ENCODE peak calls at places on chromosome 18, in seven cellular contexts. H is HepG2, C is H1, D is K562, R is HCT116, Y is SK-N-SH, O is GM12878. Z is an unnamed sample.

GRCh38 chr18:28794459-28795245 is 617.7 kb upstream of the CDH2 start:
- DNase-seq in Y (no peak), D (no peak), R (no peak), O (no peak), C (no peak), H (no peak), Z (peak; percentile 18)

GRCh38 chr18:66548747-66549146 is 55.1 kb downstream of the CDH19 start:
- DNase-seq in D (no peak), O (no peak), R (no peak), Y (peak; percentile 6), C (no peak), H (no peak), Z (no peak)

GRCh38 chr18:59149416-59149815 is 9.7 kb downstream of the SEC11C start:
- DNase-seq in O (no peak), H (no peak), D (no peak), R (no peak), Y (no peak), C (no peak), Z (no peak)

GRCh38 chr18:57802166-57802868 is 798 bp downstream of the ATP8B1 start:
- DNase-seq in Y (peak; percentile 52), C (no peak), O (no peak), R (no peak), D (no peak), H (no peak), Z (no peak)

GRCh38 chr18:3212636-3213035 is 7.1 kb downstream of the MYOM1 start:
- DNase-seq in R (no peak), O (no peak), D (no peak), Y (peak; percentile 54), C (no peak), H (no peak), Z (no peak)

GRCh38 chr18:58861353-58861752 is 3.3 kb upstream of the ZNF532 start:
- DNase-seq in H (no peak), O (no peak), C (no peak), Y (no peak), D (no peak), R (no peak), Z (no peak)

GRCh38 chr18:36813753-36814130 is 15.1 kb downstream of the TPGS2 start:
- DNase-seq in R (no peak), Y (no peak), H (no peak), C (no peak), D (peak; percentile 72), O (no peak), Z (no peak)

GRCh38 chr18:9631814-9632496 is 17.6 kb upstream of the PPP4R1 start:
- DNase-seq in C (no peak), D (no peak), O (no peak), Y (no peak), H (no peak), R (peak; percentile 73), Z (peak; percentile 64)

GRCh38 chr18:907171-907879 is 2.7 kb downstream of the ADCYAP1 start:
- DNase-seq in D (no peak), R (no peak), C (no peak), O (no peak), H (no peak), Y (peak; percentile 49), Z (no peak)

GRCh38 chr18:40698129-40698528 is 1256.9 kb upstream of the PIK3C3 start:
- DNase-seq in Y (no peak), R (no peak), C (no peak), D (no peak), O (no peak), H (no peak), Z (no peak)

GRCh38 chr18:45551417-45551816 is 63.9 kb upstream of the SLC14A2 start:
- DNase-seq in Y (no peak), O (no peak), H (no peak), C (no peak), R (no peak), D (no peak), Z (no peak)

GRCh38 chr18:13216092-13216582 is 2.4 kb upstream of the LDLRAD4 start:
- DNase-seq in Y (peak; percentile 81), R (peak; percentile 31), D (no peak), H (peak; percentile 66), O (peak; percentile 4), C (peak; percentile 23), Z (peak; percentile 33)

GRCh38 chr18:51884039-51884438 is 456.0 kb upstream of the DCC start:
- DNase-seq in D (no peak), H (no peak), Y (no peak), O (no peak), R (no peak), C (no peak), Z (no peak)

GRCh38 chr18:79927597-79928562 is 23.6 kb downstream of the SLC66A2 start:
- DNase-seq in O (no peak), Y (no peak), C (no peak), D (no peak), R (no peak), H (no peak), Z (no peak)

GRCh38 chr18:7568426-7568825 is 1.3 kb downstream of the PTPRM start:
- DNase-seq in Y (peak; percentile 87), H (peak; percentile 33), D (no peak), R (no peak), O (no peak), C (no peak), Z (no peak)

GRCh38 chr18:3451989-3452749 is 2.2 kb downstream of the TGIF1 start:
- DNase-seq in O (no peak), R (no peak), H (no peak), C (no peak), Y (peak; percentile 64), D (peak; percentile 55), Z (no peak)

GRCh38 chr18:55301196-55301540 is 286.8 kb downstream of the TCF4 start:
- DNase-seq in O (no peak), D (no peak), R (no peak), Y (no peak), C (no peak), H (no peak), Z (no peak)

GRCh38 chr18:32158108-32158624 is 31.7 kb upstream of the MEP1B start:
- DNase-seq in R (peak; percentile 85), D (peak; percentile 72), C (peak; percentile 76), Y (peak; percentile 76), O (peak; percentile 20), H (peak; percentile 81), Z (peak; percentile 57)

GRCh38 chr18:56322403-56322802 is 316.0 kb downstream of the TXNL1 start:
- DNase-seq in H (no peak), C (no peak), R (no peak), D (no peak), Y (peak; percentile 70), O (no peak), Z (no peak)

GRCh38 chr18:48767090-48767670 is 183.6 kb downstream of the SMAD7 start:
- DNase-seq in R (no peak), O (no peak), H (no peak), D (no peak), C (no peak), Y (peak; percentile 47), Z (no peak)

DNA sequence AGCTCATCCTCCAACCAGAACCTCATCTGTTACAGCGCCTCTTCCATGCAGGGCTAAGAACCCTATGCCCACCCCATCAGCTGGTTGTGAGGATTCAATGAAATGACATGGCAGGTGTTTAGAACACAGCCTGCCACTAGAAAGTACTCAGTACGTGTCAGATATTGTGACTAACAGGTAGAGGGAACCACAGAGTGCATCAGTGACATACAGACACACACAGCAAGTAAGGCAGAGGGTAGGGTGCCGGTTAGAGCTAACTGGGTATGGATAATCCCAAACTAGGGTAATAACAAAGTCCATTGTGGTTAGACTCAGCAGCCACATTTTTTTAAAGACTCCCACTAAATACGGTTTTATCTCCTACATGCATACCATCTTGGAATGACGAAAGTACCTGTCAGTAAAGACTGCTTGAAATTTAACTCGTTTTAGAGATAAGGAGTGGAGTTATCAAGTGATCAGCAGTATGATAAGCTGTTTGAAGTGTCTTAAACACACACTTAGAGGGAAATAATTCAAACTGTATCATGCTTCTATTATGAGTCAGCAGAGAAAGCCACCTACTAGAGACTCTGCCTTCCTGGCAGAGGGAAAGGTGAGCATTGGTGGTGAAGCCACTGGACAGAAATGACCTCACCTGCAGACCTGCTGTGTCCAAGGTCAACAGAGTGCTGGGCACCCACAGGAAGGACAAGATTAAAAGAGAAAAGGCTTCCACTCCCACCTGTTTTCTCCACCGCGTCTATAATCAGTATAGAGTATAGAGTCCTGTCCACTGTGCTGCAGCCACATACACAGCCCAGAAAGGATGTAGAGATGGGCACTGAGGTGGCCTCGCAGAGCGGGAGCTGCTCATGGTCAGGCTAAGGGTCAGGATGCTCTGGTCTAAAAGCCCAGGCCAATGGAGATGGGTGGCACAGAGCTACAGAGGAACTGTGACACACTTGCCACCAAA is 20.5 kb downstream of the MPPE1 start:
- DNase-seq in C (no peak), D (no peak), O (no peak), R (no peak), Y (no peak), H (peak; percentile 60), Z (no peak)
- TF ChIP-seq SIN3A in C (no peak), D (no peak), O (no peak), R (no peak), Y (no peak), H (no peak), Z (no peak)

GRCh38 chr18:23964282-23965238 is 50.0 kb upstream of the TTC39C start:
- DNase-seq in H (no peak), R (peak; percentile 55), C (no peak), O (no peak), Y (no peak), D (peak; percentile 15), Z (no peak)
- TF ChIP-seq SIN3A in H (no peak), R (no peak), C (no peak), O (no peak), Y (no peak), D (no peak), Z (no peak)

GRCh38 chr18:68418226-68418868 is 296.6 kb downstream of the TMX3 start:
- DNase-seq in D (no peak), H (no peak), O (no peak), R (no peak), Y (no peak), C (no peak), Z (no peak)

GRCh38 chr18:68417826-68418225 is 297.1 kb downstream of the TMX3 start:
- DNase-seq in C (no peak), R (no peak), Y (no peak), O (no peak), H (no peak), D (no peak), Z (no peak)

GRCh38 chr18:68414407-68414806 is 300.5 kb downstream of the TMX3 start:
- DNase-seq in H (no peak), O (no peak), C (no peak), D (no peak), R (no peak), Y (no peak), Z (no peak)

GRCh38 chr18:68418881-68419280 is 296.0 kb downstream of the TMX3 start:
- DNase-seq in O (no peak), C (no peak), H (no peak), R (no peak), D (no peak), Y (no peak), Z (no peak)

GRCh38 chr18:68417166-68417776 is 297.6 kb downstream of the TMX3 start:
- DNase-seq in O (no peak), R (no peak), D (no peak), C (no peak), Y (no peak), H (no peak), Z (no peak)
- TF ChIP-seq SIN3A in O (no peak), R (no peak), D (no peak), C (no peak), Y (no peak), H (no peak), Z (no peak)

DNA sequence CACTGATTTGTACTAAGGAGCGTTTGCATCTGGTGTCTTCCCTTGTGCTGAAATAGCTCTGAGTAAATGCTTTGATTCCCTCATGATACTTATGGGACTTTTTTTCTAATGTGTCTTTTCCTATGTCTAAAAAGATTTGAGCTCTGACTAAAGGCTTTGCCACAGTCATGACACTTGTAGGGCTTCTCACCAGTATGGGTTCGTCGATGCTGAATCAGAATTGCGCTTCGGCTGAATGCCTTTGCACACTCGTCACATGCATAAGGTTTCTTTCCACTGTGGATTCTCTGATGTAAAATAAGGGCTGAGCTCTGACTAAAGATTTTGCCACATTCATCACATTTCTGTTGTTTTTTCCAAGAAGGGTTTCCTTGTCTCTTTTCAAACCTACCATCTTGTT is 8.0 kb downstream of the ZNF396 start:
- DNase-seq in H (no peak), O (no peak), R (no peak), C (no peak), Y (no peak), D (no peak), Z (no peak)
- TF ChIP-seq SIN3A in H (no peak), O (no peak), R (no peak), C (no peak), Y (no peak), D (no peak), Z (no peak)

Z was measured in Panc1.